ENCODE peak calls at places on chromosomes 1 and 21, in eight cellular contexts. One of them, this sample, is unnamed.

GRCh38 chr1:170377896-170378634 is 153.9 kb upstream of the GORAB start:
- DNase-seq in mucosa of descending colon: no peak
- DNase-seq in iPS-NIHi11: no peak
- DNase-seq in activated T-cell treated with anti-CD3 and anti-CD28 coated beads, Interleukin-2, amount 50 U/mL, for 72 hours: no peak
- DNase-seq in lung microvascular endothelial cell: peak; percentile 39
- DNase-seq in hepatocyte: no peak
- DNase-seq in epithelial cell of esophagus: no peak
- DNase-seq in lower leg skin: no peak
- DNase-seq in this sample: no peak

GRCh38 chr1:215844777-215845176 is 277.7 kb downstream of the KCTD3 start:
- DNase-seq in mucosa of descending colon: no peak
- DNase-seq in iPS-NIHi11: no peak
- DNase-seq in activated T-cell treated with anti-CD3 and anti-CD28 coated beads, Interleukin-2, amount 50 U/mL, for 72 hours: no peak
- DNase-seq in lung microvascular endothelial cell: no peak
- DNase-seq in hepatocyte: no peak
- DNase-seq in epithelial cell of esophagus: no peak
- DNase-seq in lower leg skin: no peak
- DNase-seq in this sample: no peak

GRCh38 chr1:22773981-22774471 is 63.4 kb downstream of the EPHB2 start:
- DNase-seq in mucosa of descending colon: peak; percentile 39
- DNase-seq in iPS-NIHi11: no peak
- DNase-seq in activated T-cell treated with anti-CD3 and anti-CD28 coated beads, Interleukin-2, amount 50 U/mL, for 72 hours: no peak
- DNase-seq in lung microvascular endothelial cell: no peak
- DNase-seq in hepatocyte: no peak
- DNase-seq in epithelial cell of esophagus: no peak
- DNase-seq in lower leg skin: peak; percentile 90
- DNase-seq in this sample: peak; percentile 88

GRCh38 chr1:1333551-1334241 is 2.6 kb downstream of the TAS1R3 start:
- DNase-seq in mucosa of descending colon: no peak
- DNase-seq in iPS-NIHi11: no peak
- DNase-seq in activated T-cell treated with anti-CD3 and anti-CD28 coated beads, Interleukin-2, amount 50 U/mL, for 72 hours: no peak
- DNase-seq in lung microvascular endothelial cell: no peak
- DNase-seq in hepatocyte: no peak
- DNase-seq in epithelial cell of esophagus: no peak
- DNase-seq in lower leg skin: no peak
- DNase-seq in this sample: no peak

GRCh38 chr21:44459712-44460440 is 4.6 kb downstream of the LRRC3 start:
- DNase-seq in mucosa of descending colon: peak; percentile 21
- DNase-seq in iPS-NIHi11: no peak
- DNase-seq in activated T-cell treated with anti-CD3 and anti-CD28 coated beads, Interleukin-2, amount 50 U/mL, for 72 hours: no peak
- DNase-seq in lung microvascular endothelial cell: no peak
- DNase-seq in hepatocyte: no peak
- DNase-seq in epithelial cell of esophagus: no peak
- DNase-seq in lower leg skin: no peak
- DNase-seq in this sample: no peak

GRCh38 chr21:37341254-37341960 is 25.2 kb upstream of the DYRK1A start:
- DNase-seq in mucosa of descending colon: no peak
- DNase-seq in iPS-NIHi11: peak; percentile 27
- DNase-seq in activated T-cell treated with anti-CD3 and anti-CD28 coated beads, Interleukin-2, amount 50 U/mL, for 72 hours: no peak
- DNase-seq in lung microvascular endothelial cell: no peak
- DNase-seq in hepatocyte: no peak
- DNase-seq in epithelial cell of esophagus: peak; percentile 52
- DNase-seq in lower leg skin: no peak
- DNase-seq in this sample: no peak

GRCh38 chr1:155871390-155871789 is 12.0 kb downstream of the SYT11 start:
- DNase-seq in mucosa of descending colon: no peak
- DNase-seq in iPS-NIHi11: no peak
- DNase-seq in activated T-cell treated with anti-CD3 and anti-CD28 coated beads, Interleukin-2, amount 50 U/mL, for 72 hours: no peak
- DNase-seq in lung microvascular endothelial cell: no peak
- DNase-seq in hepatocyte: peak; percentile 28
- DNase-seq in epithelial cell of esophagus: peak; percentile 19
- DNase-seq in lower leg skin: no peak
- DNase-seq in this sample: peak; percentile 95

GRCh38 chr1:210358511-210359148 is 29.9 kb downstream of the HHAT start:
- DNase-seq in mucosa of descending colon: no peak
- DNase-seq in iPS-NIHi11: no peak
- DNase-seq in activated T-cell treated with anti-CD3 and anti-CD28 coated beads, Interleukin-2, amount 50 U/mL, for 72 hours: no peak
- DNase-seq in lung microvascular endothelial cell: no peak
- DNase-seq in hepatocyte: no peak
- DNase-seq in epithelial cell of esophagus: peak; percentile 19
- DNase-seq in lower leg skin: peak; percentile 17
- DNase-seq in this sample: no peak

GRCh38 chr1:27011058-27011764 is 1.4 kb downstream of the TENT5B start:
- DNase-seq in mucosa of descending colon: peak; percentile 51
- DNase-seq in iPS-NIHi11: peak; percentile 78
- DNase-seq in activated T-cell treated with anti-CD3 and anti-CD28 coated beads, Interleukin-2, amount 50 U/mL, for 72 hours: no peak
- DNase-seq in lung microvascular endothelial cell: no peak
- DNase-seq in hepatocyte: peak; percentile 95
- DNase-seq in epithelial cell of esophagus: peak; percentile 97
- DNase-seq in lower leg skin: no peak
- DNase-seq in this sample: no peak

GRCh38 chr1:116735246-116735645 is 19.0 kb upstream of the CD2 start:
- DNase-seq in mucosa of descending colon: no peak
- DNase-seq in iPS-NIHi11: no peak
- DNase-seq in activated T-cell treated with anti-CD3 and anti-CD28 coated beads, Interleukin-2, amount 50 U/mL, for 72 hours: no peak
- DNase-seq in lung microvascular endothelial cell: no peak
- DNase-seq in hepatocyte: no peak
- DNase-seq in epithelial cell of esophagus: no peak
- DNase-seq in lower leg skin: no peak
- DNase-seq in this sample: no peak

GRCh38 chr21:31991356-31992331 is 118.8 kb downstream of the HUNK start:
- DNase-seq in mucosa of descending colon: no peak
- DNase-seq in iPS-NIHi11: peak; percentile 31
- DNase-seq in activated T-cell treated with anti-CD3 and anti-CD28 coated beads, Interleukin-2, amount 50 U/mL, for 72 hours: no peak
- DNase-seq in lung microvascular endothelial cell: peak; percentile 23
- DNase-seq in hepatocyte: no peak
- DNase-seq in epithelial cell of esophagus: no peak
- DNase-seq in lower leg skin: peak; percentile 70
- DNase-seq in this sample: no peak

GRCh38 chr1:174969977-174970376 is 29.8 kb upstream of the CACYBP start:
- DNase-seq in mucosa of descending colon: no peak
- DNase-seq in iPS-NIHi11: no peak
- DNase-seq in activated T-cell treated with anti-CD3 and anti-CD28 coated beads, Interleukin-2, amount 50 U/mL, for 72 hours: peak; percentile 41
- DNase-seq in lung microvascular endothelial cell: no peak
- DNase-seq in hepatocyte: no peak
- DNase-seq in epithelial cell of esophagus: no peak
- DNase-seq in lower leg skin: no peak
- DNase-seq in this sample: no peak

GRCh38 chr21:28714795-28715464 is 277.7 kb downstream of the LTN1 start:
- DNase-seq in mucosa of descending colon: no peak
- DNase-seq in iPS-NIHi11: no peak
- DNase-seq in activated T-cell treated with anti-CD3 and anti-CD28 coated beads, Interleukin-2, amount 50 U/mL, for 72 hours: no peak
- DNase-seq in lung microvascular endothelial cell: no peak
- DNase-seq in hepatocyte: no peak
- DNase-seq in epithelial cell of esophagus: no peak
- DNase-seq in lower leg skin: no peak
- DNase-seq in this sample: no peak

GRCh38 chr1:65389296-65389695 is 31.2 kb upstream of the LEPR start:
- DNase-seq in mucosa of descending colon: no peak
- DNase-seq in iPS-NIHi11: no peak
- DNase-seq in activated T-cell treated with anti-CD3 and anti-CD28 coated beads, Interleukin-2, amount 50 U/mL, for 72 hours: no peak
- DNase-seq in lung microvascular endothelial cell: peak; percentile 15
- DNase-seq in hepatocyte: no peak
- DNase-seq in epithelial cell of esophagus: peak; percentile 46
- DNase-seq in lower leg skin: no peak
- DNase-seq in this sample: no peak

GRCh38 chr1:70043806-70044205 is 161.6 kb downstream of the LRRC40 start:
- DNase-seq in mucosa of descending colon: no peak
- DNase-seq in iPS-NIHi11: peak; percentile 7
- DNase-seq in activated T-cell treated with anti-CD3 and anti-CD28 coated beads, Interleukin-2, amount 50 U/mL, for 72 hours: no peak
- DNase-seq in lung microvascular endothelial cell: peak; percentile 91
- DNase-seq in hepatocyte: peak; percentile 17
- DNase-seq in epithelial cell of esophagus: peak; percentile 92
- DNase-seq in lower leg skin: no peak
- DNase-seq in this sample: no peak

GRCh38 chr1:43358121-43358745 is 548 bp upstream of the CDC20 start:
- DNase-seq in mucosa of descending colon: no peak
- DNase-seq in iPS-NIHi11: peak; percentile 54
- DNase-seq in activated T-cell treated with anti-CD3 and anti-CD28 coated beads, Interleukin-2, amount 50 U/mL, for 72 hours: no peak
- DNase-seq in lung microvascular endothelial cell: peak; percentile 52
- DNase-seq in hepatocyte: peak; percentile 57
- DNase-seq in epithelial cell of esophagus: peak; percentile 61
- DNase-seq in lower leg skin: no peak
- DNase-seq in this sample: no peak

GRCh38 chr1:119713538-119714456 is 2.1 kb downstream of the PHGDH start:
- DNase-seq in mucosa of descending colon: no peak
- DNase-seq in iPS-NIHi11: peak; percentile 57
- DNase-seq in activated T-cell treated with anti-CD3 and anti-CD28 coated beads, Interleukin-2, amount 50 U/mL, for 72 hours: no peak
- DNase-seq in lung microvascular endothelial cell: no peak
- DNase-seq in hepatocyte: peak; percentile 21
- DNase-seq in epithelial cell of esophagus: no peak
- DNase-seq in lower leg skin: no peak
- DNase-seq in this sample: no peak

GRCh38 chr1:241592273-241592958 is 47.8 kb downstream of the CHML start:
- DNase-seq in mucosa of descending colon: no peak
- DNase-seq in iPS-NIHi11: no peak
- DNase-seq in activated T-cell treated with anti-CD3 and anti-CD28 coated beads, Interleukin-2, amount 50 U/mL, for 72 hours: peak; percentile 12
- DNase-seq in lung microvascular endothelial cell: no peak
- DNase-seq in hepatocyte: no peak
- DNase-seq in epithelial cell of esophagus: peak; percentile 99
- DNase-seq in lower leg skin: no peak
- DNase-seq in this sample: no peak

GRCh38 chr1:117262976-117263375 is 52.2 kb upstream of the VTCN1 start:
- DNase-seq in mucosa of descending colon: no peak
- DNase-seq in iPS-NIHi11: no peak
- DNase-seq in activated T-cell treated with anti-CD3 and anti-CD28 coated beads, Interleukin-2, amount 50 U/mL, for 72 hours: no peak
- DNase-seq in lung microvascular endothelial cell: no peak
- DNase-seq in hepatocyte: no peak
- DNase-seq in epithelial cell of esophagus: no peak
- DNase-seq in lower leg skin: no peak
- DNase-seq in this sample: no peak

GRCh38 chr1:212260557-212261342 is 24.5 kb upstream of the PPP2R5A start:
- DNase-seq in mucosa of descending colon: no peak
- DNase-seq in iPS-NIHi11: no peak
- DNase-seq in activated T-cell treated with anti-CD3 and anti-CD28 coated beads, Interleukin-2, amount 50 U/mL, for 72 hours: peak; percentile 37
- DNase-seq in lung microvascular endothelial cell: no peak
- DNase-seq in hepatocyte: peak; percentile 68
- DNase-seq in epithelial cell of esophagus: peak; percentile 99
- DNase-seq in lower leg skin: no peak
- DNase-seq in this sample: no peak

GRCh38 chr1:53065391-53065790 is 3.4 kb downstream of the PODN start:
- DNase-seq in mucosa of descending colon: no peak
- DNase-seq in iPS-NIHi11: no peak
- DNase-seq in activated T-cell treated with anti-CD3 and anti-CD28 coated beads, Interleukin-2, amount 50 U/mL, for 72 hours: no peak
- DNase-seq in lung microvascular endothelial cell: no peak
- DNase-seq in hepatocyte: no peak
- DNase-seq in epithelial cell of esophagus: no peak
- DNase-seq in lower leg skin: peak; percentile 68
- DNase-seq in this sample: no peak

GRCh38 chr1:42913426-42914091 is 45.1 kb downstream of the SLC2A1 start:
- DNase-seq in mucosa of descending colon: no peak
- DNase-seq in iPS-NIHi11: peak; percentile 78
- DNase-seq in activated T-cell treated with anti-CD3 and anti-CD28 coated beads, Interleukin-2, amount 50 U/mL, for 72 hours: peak; percentile 62
- DNase-seq in lung microvascular endothelial cell: peak; percentile 87
- DNase-seq in hepatocyte: peak; percentile 76
- DNase-seq in epithelial cell of esophagus: peak; percentile 85
- DNase-seq in lower leg skin: no peak
- DNase-seq in this sample: no peak

GRCh38 chr1:237938553-237938952 is 47.8 kb upstream of the ZP4 start:
- DNase-seq in mucosa of descending colon: peak; percentile 37
- DNase-seq in iPS-NIHi11: no peak
- DNase-seq in activated T-cell treated with anti-CD3 and anti-CD28 coated beads, Interleukin-2, amount 50 U/mL, for 72 hours: no peak
- DNase-seq in lung microvascular endothelial cell: no peak
- DNase-seq in hepatocyte: no peak
- DNase-seq in epithelial cell of esophagus: peak; percentile 9
- DNase-seq in lower leg skin: no peak
- DNase-seq in this sample: no peak

This sample was measured in posterior cingulate gyrus.